ENCODE peak calls at places on chromosomes 1 and 21, in six cellular contexts. One of them, this sample, is unnamed.
A peak's percentile ranks its signal among the peaks of the same experiment; 100 is the strongest.

GRCh38 chr1:185401019-185401418 is 84.0 kb upstream of the IVNS1ABP start:
- DNase-seq in fibroblast of mammary gland: no peak
- DNase-seq in HS-5: no peak
- DNase-seq in thoracic aorta: no peak
- DNase-seq in NCI-H1417: no peak
- DNase-seq in A172: peak; percentile 82
- DNase-seq in this sample: no peak

GRCh38 chr1:16612332-16613172 is 812 bp downstream of the NBPF1 start:
- DNase-seq in fibroblast of mammary gland: peak; percentile 92
- DNase-seq in HS-5: peak; percentile 82
- DNase-seq in thoracic aorta: no peak
- DNase-seq in NCI-H1417: peak; percentile 82
- DNase-seq in A172: peak; percentile 65
- DNase-seq in this sample: peak; percentile 69

GRCh38 chr1:21292991-21293536 is 2.8 kb upstream of the ECE1 start:
- DNase-seq in fibroblast of mammary gland: no peak
- DNase-seq in HS-5: no peak
- DNase-seq in thoracic aorta: no peak
- DNase-seq in NCI-H1417: no peak
- DNase-seq in A172: no peak
- DNase-seq in this sample: no peak

GRCh38 chr1:7511381-7511780 is 259.7 kb upstream of the VAMP3 start:
- DNase-seq in fibroblast of mammary gland: no peak
- DNase-seq in HS-5: no peak
- DNase-seq in thoracic aorta: no peak
- DNase-seq in NCI-H1417: peak; percentile 75
- DNase-seq in A172: no peak
- DNase-seq in this sample: no peak

GRCh38 chr1:43653893-43654292 is 3.9 kb downstream of the KDM4A start:
- DNase-seq in fibroblast of mammary gland: no peak
- DNase-seq in HS-5: no peak
- DNase-seq in thoracic aorta: no peak
- DNase-seq in NCI-H1417: no peak
- DNase-seq in A172: no peak
- DNase-seq in this sample: no peak

GRCh38 chr1:43143441-43143888 is 28.6 kb downstream of the EBNA1BP2 start:
- DNase-seq in fibroblast of mammary gland: no peak
- DNase-seq in HS-5: no peak
- DNase-seq in thoracic aorta: no peak
- DNase-seq in NCI-H1417: no peak
- DNase-seq in A172: peak; percentile 22
- DNase-seq in this sample: peak; percentile 25

GRCh38 chr1:63326473-63327380 is 4.4 kb downstream of the FOXD3 start:
- DNase-seq in fibroblast of mammary gland: no peak
- DNase-seq in HS-5: no peak
- DNase-seq in thoracic aorta: no peak
- DNase-seq in NCI-H1417: no peak
- DNase-seq in A172: no peak
- DNase-seq in this sample: no peak

GRCh38 chr1:24409535-24409934 is 4.0 kb downstream of the STPG1 start:
- DNase-seq in fibroblast of mammary gland: peak; percentile 89
- DNase-seq in HS-5: peak; percentile 82
- DNase-seq in thoracic aorta: no peak
- DNase-seq in NCI-H1417: no peak
- DNase-seq in A172: peak; percentile 63
- DNase-seq in this sample: peak; percentile 40

GRCh38 chr1:5286244-5286643 is 631.8 kb downstream of the AJAP1 start:
- DNase-seq in fibroblast of mammary gland: no peak
- DNase-seq in HS-5: no peak
- DNase-seq in thoracic aorta: no peak
- DNase-seq in NCI-H1417: no peak
- DNase-seq in A172: no peak
- DNase-seq in this sample: no peak

GRCh38 chr1:210645582-210646257 is 317.0 kb downstream of the HHAT start:
- DNase-seq in fibroblast of mammary gland: no peak
- DNase-seq in HS-5: no peak
- DNase-seq in thoracic aorta: no peak
- DNase-seq in NCI-H1417: no peak
- DNase-seq in A172: no peak
- DNase-seq in this sample: no peak

GRCh38 chr1:56645663-56646330 is 683 bp downstream of the PRKAA2 start:
- DNase-seq in fibroblast of mammary gland: no peak
- DNase-seq in HS-5: no peak
- DNase-seq in thoracic aorta: no peak
- DNase-seq in NCI-H1417: peak; percentile 56
- DNase-seq in A172: peak; percentile 2
- DNase-seq in this sample: no peak

GRCh38 chr1:2019162-2019542 is at the start of gene GABRD:
- DNase-seq in fibroblast of mammary gland: no peak
- DNase-seq in HS-5: no peak
- DNase-seq in thoracic aorta: no peak
- DNase-seq in NCI-H1417: peak; percentile 21
- DNase-seq in A172: no peak
- DNase-seq in this sample: no peak

GRCh38 chr1:230823835-230824485 is 44.4 kb downstream of the C1orf198 start:
- DNase-seq in fibroblast of mammary gland: no peak
- DNase-seq in HS-5: no peak
- DNase-seq in thoracic aorta: no peak
- DNase-seq in NCI-H1417: no peak
- DNase-seq in A172: no peak
- DNase-seq in this sample: no peak

GRCh38 chr1:56911539-56911938 is 54.3 kb downstream of the C8B start:
- DNase-seq in fibroblast of mammary gland: peak; percentile 87
- DNase-seq in HS-5: no peak
- DNase-seq in thoracic aorta: no peak
- DNase-seq in NCI-H1417: no peak
- DNase-seq in A172: no peak
- DNase-seq in this sample: no peak

GRCh38 chr1:183233113-183233512 is 47.0 kb downstream of the LAMC2 start:
- DNase-seq in fibroblast of mammary gland: no peak
- DNase-seq in HS-5: no peak
- DNase-seq in thoracic aorta: no peak
- DNase-seq in NCI-H1417: no peak
- DNase-seq in A172: no peak
- DNase-seq in this sample: no peak

GRCh38 chr1:30749691-30750583 is 7.6 kb downstream of the LAPTM5 start:
- DNase-seq in fibroblast of mammary gland: no peak
- DNase-seq in HS-5: no peak
- DNase-seq in thoracic aorta: no peak
- DNase-seq in NCI-H1417: no peak
- DNase-seq in A172: no peak
- DNase-seq in this sample: no peak

GRCh38 chr1:6870086-6870485 is 84.8 kb downstream of the CAMTA1 start:
- DNase-seq in fibroblast of mammary gland: no peak
- DNase-seq in HS-5: no peak
- DNase-seq in thoracic aorta: no peak
- DNase-seq in NCI-H1417: no peak
- DNase-seq in A172: no peak
- DNase-seq in this sample: no peak

GRCh38 chr1:25890249-25891034 is 14.9 kb upstream of the PAQR7 start:
- DNase-seq in fibroblast of mammary gland: peak; percentile 39
- DNase-seq in HS-5: no peak
- DNase-seq in thoracic aorta: no peak
- DNase-seq in NCI-H1417: no peak
- DNase-seq in A172: peak; percentile 69
- DNase-seq in this sample: peak; percentile 27

GRCh38 chr1:36737767-36738166 is 255.1 kb upstream of the CSF3R start:
- DNase-seq in fibroblast of mammary gland: no peak
- DNase-seq in HS-5: no peak
- DNase-seq in thoracic aorta: no peak
- DNase-seq in NCI-H1417: peak; percentile 14
- DNase-seq in A172: no peak
- DNase-seq in this sample: no peak

GRCh38 chr1:47898156-47898825 is 98.9 kb downstream of the TRABD2B start:
- DNase-seq in fibroblast of mammary gland: no peak
- DNase-seq in HS-5: no peak
- DNase-seq in thoracic aorta: no peak
- DNase-seq in NCI-H1417: no peak
- DNase-seq in A172: no peak
- DNase-seq in this sample: no peak

GRCh38 chr1:21511579-21512522 is 2.6 kb downstream of the ALPL start:
- DNase-seq in fibroblast of mammary gland: peak; percentile 96
- DNase-seq in HS-5: peak; percentile 58
- DNase-seq in thoracic aorta: no peak
- DNase-seq in NCI-H1417: no peak
- DNase-seq in A172: peak; percentile 65
- DNase-seq in this sample: no peak

GRCh38 chr21:41109174-41109573 is 58.8 kb upstream of the BACE2 start:
- DNase-seq in fibroblast of mammary gland: no peak
- DNase-seq in HS-5: no peak
- DNase-seq in thoracic aorta: no peak
- DNase-seq in NCI-H1417: no peak
- DNase-seq in A172: no peak
- DNase-seq in this sample: no peak

GRCh38 chr1:222299524-222299923 is 248.4 kb downstream of the HHIPL2 start:
- DNase-seq in fibroblast of mammary gland: no peak
- DNase-seq in HS-5: no peak
- DNase-seq in thoracic aorta: no peak
- DNase-seq in NCI-H1417: no peak
- DNase-seq in A172: no peak
- DNase-seq in this sample: no peak

GRCh38 chr1:62180649-62181048 is 14.0 kb upstream of the L1TD1 start:
- DNase-seq in fibroblast of mammary gland: no peak
- DNase-seq in HS-5: no peak
- DNase-seq in thoracic aorta: no peak
- DNase-seq in NCI-H1417: peak; percentile 6
- DNase-seq in A172: no peak
- DNase-seq in this sample: no peak

GRCh38 chr1:4089421-4090175 is 189.5 kb upstream of the C1orf174 start:
- DNase-seq in fibroblast of mammary gland: no peak
- DNase-seq in HS-5: no peak
- DNase-seq in thoracic aorta: no peak
- DNase-seq in NCI-H1417: no peak
- DNase-seq in A172: no peak
- DNase-seq in this sample: no peak

GRCh38 chr1:170309389-170310013 is 163.7 kb downstream of the NTMT2 start:
- DNase-seq in fibroblast of mammary gland: peak; percentile 97
- DNase-seq in HS-5: peak; percentile 72
- DNase-seq in thoracic aorta: peak; percentile 8
- DNase-seq in NCI-H1417: no peak
- DNase-seq in A172: peak; percentile 84
- DNase-seq in this sample: no peak

GRCh38 chr1:155272466-155273133 is 704 bp downstream of the CLK2 start:
- DNase-seq in fibroblast of mammary gland: peak; percentile 76
- DNase-seq in HS-5: no peak
- DNase-seq in thoracic aorta: no peak
- DNase-seq in NCI-H1417: no peak
- DNase-seq in A172: peak; percentile 83
- DNase-seq in this sample: peak; percentile 63

GRCh38 chr1:194104247-194104844 is 917.9 kb upstream of the B3GALT2 start:
- DNase-seq in fibroblast of mammary gland: no peak
- DNase-seq in HS-5: no peak
- DNase-seq in thoracic aorta: no peak
- DNase-seq in NCI-H1417: no peak
- DNase-seq in A172: no peak
- DNase-seq in this sample: no peak